ENCODE peak calls at places on chromosomes 1 and 21, in seven cellular contexts. E is NCI-H1694 treated with DMSO at 0.1 percent for 48 hours; X is PC-3; C is GM12892; B is NCI-H2107; F is activated CD4-positive, alpha-beta T cell treated with anti-CD3 and anti-CD28 coated beads, Interleukin-2, amount 50 U/mL, for 24 hours; S is NCI-H1092. Z is an unnamed sample.

GRCh38 chr1:221419513-221420088 is 322.3 kb downstream of the DUSP10 start:
- DNase-seq in E (peak), S (no peak), X (peak), B (no peak), F (no peak), C (no peak), Z (no peak)

GRCh38 chr21:41845310-41846032 is 33.7 kb downstream of the PRDM15 start:
- DNase-seq in X (no peak), E (no peak), F (no peak), C (no peak), S (no peak), B (no peak), Z (no peak)

GRCh38 chr1:233082778-233083550 is 132.6 kb downstream of the NTPCR start:
- DNase-seq in C (no peak), B (no peak), X (no peak), S (no peak), F (no peak), E (no peak), Z (no peak)

GRCh38 chr1:203593723-203594122 is 32.9 kb upstream of the ATP2B4 start:
- DNase-seq in X (peak), C (no peak), F (peak), E (no peak), S (no peak), B (no peak), Z (peak)

GRCh38 chr1:64915381-64916274 is 50.7 kb downstream of the JAK1 start:
- DNase-seq in C (no peak), X (peak), F (no peak), B (no peak), S (no peak), E (no peak), Z (peak)

GRCh38 chr1:37663426-37664000 is 28.8 kb upstream of the CDCA8 start:
- DNase-seq in S (no peak), B (no peak), E (no peak), F (no peak), X (no peak), C (no peak), Z (no peak)

GRCh38 chr1:59230622-59231021 is 66.3 kb upstream of the FGGY start:
- DNase-seq in S (no peak), F (no peak), E (no peak), C (no peak), X (no peak), B (no peak), Z (no peak)

GRCh38 chr1:13951793-13952751 is 252.1 kb downstream of the PRDM2 start:
- DNase-seq in C (no peak), F (no peak), B (no peak), S (no peak), E (no peak), X (no peak), Z (no peak)

GRCh38 chr1:115706774-115707425 is 61.6 kb downstream of the CASQ2 start:
- DNase-seq in C (no peak), F (no peak), B (peak), X (peak), S (peak), E (peak), Z (peak)

GRCh38 chr1:30768830-30769718 is 11.5 kb upstream of the LAPTM5 start:
- DNase-seq in C (no peak), F (no peak), B (no peak), X (no peak), S (no peak), E (no peak), Z (no peak)

GRCh38 chr1:27342778-27343638 is 1.2 kb downstream of the SYTL1 start:
- DNase-seq in X (peak), F (peak), E (peak), S (no peak), C (no peak), B (peak), Z (peak)

GRCh38 chr21:36852864-36853263 is 113.6 kb downstream of the HLCS start:
- DNase-seq in S (no peak), E (no peak), F (no peak), X (no peak), C (no peak), B (no peak), Z (no peak)

GRCh38 chr1:53919675-53920066 is 25.7 kb downstream of the DIO1 start:
- DNase-seq in C (no peak), X (no peak), B (no peak), S (no peak), F (no peak), E (no peak), Z (no peak)

GRCh38 chr1:150493175-150493574 is 6.0 kb downstream of the TARS2 start:
- DNase-seq in X (peak), C (no peak), S (no peak), E (no peak), B (no peak), F (no peak), Z (no peak)

GRCh38 chr1:29806646-29807319 is 570.5 kb downstream of the PTPRU start:
- DNase-seq in E (no peak), S (no peak), X (no peak), B (no peak), F (no peak), C (no peak), Z (no peak)

GRCh38 chr1:10663668-10664035 is 132.8 kb downstream of the CASZ1 start:
- DNase-seq in E (peak), X (no peak), B (no peak), F (no peak), S (no peak), C (no peak), Z (no peak)

GRCh38 chr1:15028117-15028516 is 125.4 kb upstream of the TMEM51 start:
- DNase-seq in X (peak), S (no peak), C (no peak), B (no peak), F (no peak), E (no peak), Z (no peak)

GRCh38 chr1:231596337-231596791 is 30.2 kb upstream of the DISC1 start:
- DNase-seq in S (no peak), F (no peak), B (no peak), C (no peak), E (no peak), X (no peak), Z (no peak)

GRCh38 chr21:28392436-28392835 is 600.2 kb downstream of the LTN1 start:
- DNase-seq in E (no peak), F (no peak), C (no peak), X (no peak), B (no peak), S (no peak), Z (peak)

GRCh38 chr1:67535474-67535873 is 105.3 kb upstream of the SERBP1 start:
- DNase-seq in X (peak), F (peak), B (peak), S (peak), C (no peak), E (peak), Z (peak)

GRCh38 chr1:18100493-18101063 is 7.0 kb upstream of the IGSF21 start:
- DNase-seq in B (no peak), S (peak), E (peak), C (no peak), X (peak), F (peak), Z (peak)

GRCh38 chr1:117646007-117646913 is 40.4 kb downstream of the TENT5C start:
- DNase-seq in C (no peak), X (no peak), B (no peak), E (no peak), S (no peak), F (no peak), Z (peak)

GRCh38 chr1:214957330-214958137 is 125.0 kb upstream of the KCNK2 start:
- DNase-seq in S (no peak), B (no peak), X (peak), F (no peak), E (no peak), C (no peak), Z (no peak)

GRCh38 chr1:116910379-116911165 is 856 bp downstream of the PTGFRN start:
- DNase-seq in S (no peak), X (peak), F (peak), B (peak), C (peak), E (no peak), Z (peak)

GRCh38 chr21:44455524-44456206 is 355 bp downstream of the LRRC3 start:
- DNase-seq in X (peak), E (no peak), F (peak), B (no peak), C (peak), S (peak), Z (peak)

GRCh38 chr1:172254521-172255222 is 165.8 kb upstream of the C1orf105 start:
- DNase-seq in F (no peak), S (no peak), E (no peak), C (no peak), X (peak), B (no peak), Z (no peak)

GRCh38 chr1:32971576-32971975 is 7.0 kb upstream of the RNF19B start:
- DNase-seq in C (no peak), E (no peak), X (no peak), B (no peak), S (no peak), F (no peak), Z (no peak)

GRCh38 chr1:245863566-245864184 is 643.4 kb downstream of the SMYD3 start:
- DNase-seq in X (no peak), C (no peak), B (no peak), S (no peak), E (no peak), F (no peak), Z (no peak)

GRCh38 chr1:88224940-88225339 is 459.1 kb upstream of the PKN2 start:
- DNase-seq in S (no peak), E (no peak), X (no peak), C (no peak), F (no peak), B (no peak), Z (no peak)

GRCh38 chr1:78687914-78688313 is 38.3 kb downstream of the IFI44 start:
- DNase-seq in E (no peak), C (no peak), X (peak), B (no peak), F (no peak), S (no peak), Z (no peak)

GRCh38 chr1:154760469-154760933 is 109.6 kb downstream of the KCNN3 start:
- DNase-seq in X (peak), C (peak), B (peak), F (peak), E (no peak), S (peak), Z (peak)

GRCh38 chr1:208134491-208134890 is 109.7 kb downstream of the PLXNA2 start:
- DNase-seq in X (no peak), E (no peak), B (no peak), C (no peak), S (no peak), F (no peak), Z (no peak)

GRCh38 chr1:58789322-58789856 is 5.5 kb upstream of the JUN start:
- DNase-seq in B (no peak), C (no peak), S (no peak), F (no peak), X (no peak), E (no peak), Z (no peak)

GRCh38 chr21:15840406-15840805 is 110.6 kb downstream of the USP25 start:
- DNase-seq in B (no peak), X (no peak), E (no peak), F (no peak), S (no peak), C (no peak), Z (no peak)

GRCh38 chr1:15330028-15330427 is 79.7 kb upstream of the EFHD2 start:
- DNase-seq in X (peak), F (no peak), S (no peak), B (no peak), E (no peak), C (no peak), Z (no peak)